ENCODE peak calls at places on chromosome 15, in four cellular contexts. T is HepG2, Y is K562, D is HCT116. Z is an unnamed sample.

GRCh38 chr15:62524848-62525247 is 359.8 kb upstream of the C2CD4B start:
- DNase-seq in D (no peak), T (no peak), Y (no peak), Z (no peak)

GRCh38 chr15:55407631-55407948 is 569 bp downstream of the CCPG1 start:
- DNase-seq in D (no peak), Y (peak), T (no peak), Z (no peak)

GRCh38 chr15:66706225-66706732 is 4.2 kb downstream of the SMAD6 start:
- DNase-seq in T (no peak), Y (peak), D (no peak), Z (no peak)

GRCh38 chr15:38589502-38589901 is 24.9 kb upstream of the RASGRP1 start:
- DNase-seq in D (no peak), Y (no peak), T (no peak), Z (no peak)

GRCh38 chr15:51992953-51993352 is 21.4 kb upstream of the LEO1 start:
- DNase-seq in Y (no peak), D (no peak), T (peak), Z (no peak)

GRCh38 chr15:68286256-68286655 is 8.7 kb downstream of the FEM1B start:
- DNase-seq in D (no peak), Y (no peak), T (no peak), Z (no peak)

GRCh38 chr15:42107483-42107882 is 13.1 kb upstream of the PLA2G4D start:
- DNase-seq in D (no peak), T (no peak), Y (no peak), Z (no peak)

GRCh38 chr15:66294157-66294931 is 976 bp downstream of the DIS3L start:
- DNase-seq in D (no peak), Y (peak), T (peak), Z (peak)

GRCh38 chr15:100060276-100060926 is 281.4 kb downstream of the ADAMTS17 start:
- DNase-seq in T (no peak), D (no peak), Y (no peak), Z (no peak)

GRCh38 chr15:40821195-40821594 is 7.3 kb downstream of the PPP1R14D start:
- DNase-seq in T (no peak), Y (no peak), D (no peak), Z (no peak)

GRCh38 chr15:62809106-62809967 is 233.2 kb upstream of the TPM1 start:
- DNase-seq in D (no peak), T (peak), Y (no peak), Z (no peak)

GRCh38 chr15:39124155-39124924 is 456.5 kb upstream of the THBS1 start:
- DNase-seq in Y (no peak), T (peak), D (no peak), Z (no peak)

GRCh38 chr15:33621156-33621555 is 310.4 kb downstream of the RYR3 start:
- DNase-seq in Y (no peak), T (no peak), D (no peak), Z (no peak)

GRCh38 chr15:73822998-73823397 is 50.4 kb upstream of the TBC1D21 start:
- DNase-seq in T (no peak), Y (no peak), D (no peak), Z (no peak)

GRCh38 chr15:91307561-91307960 is 207.5 kb downstream of the SV2B start:
- DNase-seq in T (no peak), Y (no peak), D (no peak), Z (no peak)

GRCh38 chr15:95556866-95557225 is 773.7 kb upstream of the NR2F2 start:
- DNase-seq in D (peak), Y (no peak), T (no peak), Z (no peak)

GRCh38 chr15:81160312-81161214 is 26.5 kb downstream of the CFAP161 start:
- DNase-seq in Y (no peak), T (no peak), D (no peak), Z (no peak)

GRCh38 chr15:72319985-72320671 is at the start of gene CELF6:
- DNase-seq in T (no peak), D (no peak), Y (peak), Z (no peak)

GRCh38 chr15:76127169-76127568 is 67.4 kb downstream of the TMEM266 start:
- DNase-seq in Y (no peak), D (no peak), T (no peak), Z (no peak)

GRCh38 chr15:99909914-99910313 is 176.7 kb upstream of the LYSMD4 start:
- DNase-seq in D (peak), Y (peak), T (peak), Z (no peak)

GRCh38 chr15:51266548-51266947 is 71.8 kb downstream of the CYP19A1 start:
- DNase-seq in D (no peak), Y (no peak), T (no peak), Z (no peak)

GRCh38 chr15:85754993-85755392 is 39.7 kb downstream of the KLHL25 start:
- DNase-seq in T (no peak), D (no peak), Y (no peak), Z (no peak)

GRCh38 chr15:74502301-74502700 is 38.7 kb upstream of the ARID3B start:
- DNase-seq in Y (no peak), D (no peak), T (no peak), Z (no peak)

GRCh38 chr15:60809375-60809774 is 330.4 kb upstream of the ICE2 start:
- DNase-seq in Y (no peak), D (no peak), T (no peak), Z (no peak)

GRCh38 chr15:38192496-38192895 is 60.1 kb upstream of the SPRED1 start:
- DNase-seq in T (no peak), Y (no peak), D (no peak), Z (no peak)

GRCh38 chr15:92095691-92096090 is 242.2 kb downstream of the SLCO3A1 start:
- DNase-seq in T (no peak), Y (no peak), D (no peak), Z (no peak)

GRCh38 chr15:36109943-36110658 is 469.3 kb upstream of the CDIN1 start:
- DNase-seq in Y (no peak), T (no peak), D (no peak), Z (no peak)

GRCh38 chr15:34241376-34242350 is 16.8 kb downstream of the EMC4 start:
- DNase-seq in T (peak), Y (peak), D (no peak), Z (no peak)

GRCh38 chr15:59918994-59919951 is 84.8 kb upstream of the FOXB1 start:
- DNase-seq in D (no peak), Y (no peak), T (no peak), Z (peak)

GRCh38 chr15:29986946-29987345 is 95.8 kb upstream of the GOLGA8J start:
- DNase-seq in D (no peak), Y (no peak), T (no peak), Z (no peak)

GRCh38 chr15:91261345-91261744 is 161.3 kb downstream of the SV2B start:
- DNase-seq in D (no peak), T (no peak), Y (no peak), Z (no peak)

GRCh38 chr15:62145015-62145735 is 19.9 kb downstream of the C2CD4B start:
- DNase-seq in T (no peak), D (no peak), Y (no peak), Z (no peak)

GRCh38 chr15:44713006-44713966 is 2.0 kb downstream of the B2M start:
- DNase-seq in T (peak), D (no peak), Y (peak), Z (no peak)

GRCh38 chr15:71051539-71051938 is 63.7 kb upstream of the THSD4 start:
- DNase-seq in T (no peak), D (no peak), Y (no peak), Z (no peak)

GRCh38 chr15:71050461-71050860 is 64.8 kb upstream of the THSD4 start:
- DNase-seq in Y (no peak), D (no peak), T (no peak), Z (no peak)

GRCh38 chr15:71052356-71052755 is 62.9 kb upstream of the THSD4 start:
- DNase-seq in D (no peak), Y (no peak), T (no peak), Z (no peak)

GRCh38 chr15:71049706-71050422 is 65.4 kb upstream of the THSD4 start:
- DNase-seq in D (no peak), Y (no peak), T (no peak), Z (no peak)

DNA sequence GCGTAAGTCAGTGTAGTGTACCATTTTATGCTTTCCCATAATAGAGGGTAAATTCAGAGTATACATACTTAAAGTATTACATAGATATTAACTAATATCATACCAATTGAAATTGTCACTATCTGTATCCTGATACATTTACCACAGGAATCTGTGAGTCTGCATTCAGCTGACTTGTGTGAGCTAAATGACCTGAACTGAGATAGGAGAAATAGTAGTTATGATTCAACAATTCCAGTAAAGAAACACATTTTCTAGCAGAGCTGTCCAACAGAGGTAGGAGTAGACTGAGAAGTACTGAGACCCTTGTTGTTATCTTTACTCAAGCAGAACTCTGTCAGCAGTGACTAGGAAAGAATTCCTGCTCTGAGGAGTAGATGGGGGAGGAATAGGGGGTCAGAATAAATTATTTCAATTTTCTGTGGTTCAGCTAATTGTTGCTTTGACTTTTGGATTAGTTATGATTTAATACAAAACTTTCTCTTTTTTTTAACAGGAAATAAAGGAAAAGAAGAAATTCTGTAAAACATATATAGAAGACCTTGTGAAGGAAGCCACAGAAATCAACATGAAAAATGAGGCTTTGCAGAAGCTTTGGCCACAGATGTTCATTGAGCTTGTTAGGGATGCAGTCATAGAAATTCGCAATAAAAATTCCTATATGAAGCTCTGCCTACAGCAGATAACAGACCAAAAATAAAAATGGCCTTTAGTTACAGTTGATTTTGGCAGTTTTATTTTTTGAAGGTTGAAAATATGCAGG is 66.2 kb upstream of the THSD4 start:
- DNase-seq in Y (no peak), T (no peak), D (no peak), Z (no peak)
- TF ChIP-seq TCF7L2 in Y (no peak), T (no peak), D (no peak), Z (no peak)

GRCh38 chr15:69415381-69415780 is 1.2 kb downstream of the KIF23 start:
- DNase-seq in D (no peak), Y (no peak), T (no peak), Z (no peak)
- H3K27ac ChIP-seq in D (peak), Y (peak), T (no peak), Z (peak)

DNA sequence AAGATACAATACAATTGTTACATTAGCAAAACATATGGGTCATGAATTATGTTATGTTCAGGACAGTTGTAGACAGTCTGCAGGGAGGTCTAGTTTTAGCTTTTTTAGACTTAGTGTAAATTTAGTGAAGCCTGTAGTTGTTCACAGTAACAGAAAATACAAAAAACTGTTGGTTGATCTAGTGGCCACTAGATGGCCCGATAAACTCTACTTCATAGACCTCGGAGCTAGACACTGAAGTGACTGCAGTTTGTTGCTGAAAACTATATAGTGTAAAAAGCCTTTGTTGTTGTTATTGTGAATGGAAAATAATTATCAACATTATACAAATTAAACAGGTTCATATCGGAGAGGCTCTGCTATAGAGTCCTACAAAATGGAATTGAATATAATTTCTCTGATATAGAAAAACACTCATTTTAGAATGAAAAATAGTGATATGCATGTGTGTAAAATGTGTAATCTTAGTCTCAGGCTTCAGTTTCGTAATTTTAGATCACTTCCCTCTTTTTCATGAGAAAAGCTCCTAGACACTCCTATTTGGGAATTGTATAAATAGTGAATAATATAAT is 18.3 kb downstream of the MAGEL2 start:
- DNase-seq in Y (peak), T (no peak), D (no peak), Z (no peak)
- TF ChIP-seq CTCF in Y (peak), T (peak), D (no peak), Z (peak)

DNA sequence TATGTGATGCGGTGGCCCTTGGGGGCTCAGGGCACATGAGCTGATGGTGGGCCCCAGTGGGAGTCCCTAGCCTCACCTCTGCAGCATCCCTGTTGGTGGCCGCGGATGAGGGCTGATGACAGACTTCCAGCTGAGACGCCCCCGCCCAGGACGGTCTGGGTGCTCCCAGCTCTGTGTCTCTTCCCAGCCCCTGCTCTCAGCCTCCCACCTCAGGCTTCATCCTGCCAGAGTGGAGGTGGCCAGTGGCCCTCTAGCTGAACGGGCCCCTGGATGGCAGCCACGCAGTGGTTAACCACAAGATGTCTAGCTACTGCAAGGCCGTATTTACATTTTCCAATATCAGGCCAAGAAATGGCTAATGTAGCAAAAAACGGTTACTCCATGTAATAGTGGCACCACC is 205.3 kb upstream of the LINGO1 start:
- DNase-seq in D (no peak), T (no peak), Y (no peak), Z (no peak)
- TF ChIP-seq TCF7L2 in D (no peak), T (no peak), Y (no peak), Z (no peak)

GRCh38 chr15:65245096-65245849 is 34.0 kb upstream of the CILP start:
- DNase-seq in D (no peak), Y (no peak), T (peak), Z (no peak)
- H3K27ac ChIP-seq in D (no peak), Y (peak), T (peak), Z (no peak)

GRCh38 chr15:79540551-79540950 is 108.4 kb downstream of the MINAR1 start:
- DNase-seq in D (peak), T (no peak), Y (peak), Z (no peak)
- TF ChIP-seq CTCF in D (no peak), T (no peak), Y (no peak), Z (peak)

GRCh38 chr15:89138999-89139612 is 50.9 kb downstream of the ABHD2 start:
- DNase-seq in T (peak), D (no peak), Y (no peak), Z (no peak)

GRCh38 chr15:89141885-89142284 is 53.6 kb downstream of the ABHD2 start:
- DNase-seq in Y (no peak), T (no peak), D (no peak), Z (no peak)

GRCh38 chr15:89140595-89140994 is 52.3 kb downstream of the ABHD2 start:
- DNase-seq in T (no peak), D (no peak), Y (no peak), Z (no peak)

GRCh38 chr15:89137926-89138325 is 49.7 kb downstream of the ABHD2 start:
- DNase-seq in T (no peak), Y (no peak), D (no peak), Z (no peak)

DNA sequence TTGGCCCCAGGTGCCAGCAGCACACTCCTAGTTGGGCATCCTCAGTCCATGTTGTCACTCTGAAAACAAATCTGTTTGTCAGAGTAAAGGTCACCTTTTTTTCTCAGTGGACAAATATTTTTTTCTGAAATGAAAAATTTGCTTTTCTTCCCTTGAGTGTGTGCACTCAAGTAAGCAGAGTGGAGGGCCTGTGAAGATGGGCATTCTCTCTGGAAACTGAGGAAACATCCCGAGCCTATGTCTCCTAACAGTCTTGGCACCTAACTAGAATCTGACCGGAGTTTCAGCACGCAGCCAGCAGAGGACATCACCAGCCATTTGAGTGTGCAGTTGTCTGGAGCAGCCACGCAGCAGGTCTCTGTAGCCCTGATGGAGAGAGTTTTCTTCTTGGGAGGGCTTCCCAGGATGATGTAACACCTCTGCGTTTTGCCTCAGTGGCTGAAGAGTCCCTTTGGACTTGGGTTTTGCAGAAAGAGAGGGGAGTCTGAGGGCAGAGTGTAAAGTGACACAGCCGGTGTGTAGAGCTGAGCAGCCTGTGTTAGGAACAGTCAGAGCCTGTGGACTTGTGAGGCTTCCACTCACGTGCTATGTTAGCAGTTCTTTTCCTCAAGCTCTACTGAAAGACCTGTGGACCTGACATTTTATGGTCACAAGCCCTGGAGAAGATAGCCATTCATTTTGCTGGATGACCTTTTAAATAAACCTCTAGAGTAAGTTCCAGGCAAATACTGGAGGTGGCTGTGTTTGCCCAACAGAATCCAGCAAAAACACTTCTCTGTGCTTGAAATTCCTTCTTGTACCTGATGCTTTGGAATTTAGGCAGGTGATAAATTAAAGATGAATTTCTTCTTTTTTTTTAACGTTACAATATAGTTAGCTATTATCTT is 51.6 kb downstream of the ABHD2 start:
- DNase-seq in Y (no peak), T (peak), D (no peak), Z (no peak)
- TF ChIP-seq TCF7L2 in Y (no peak), T (no peak), D (no peak), Z (no peak)

DNA sequence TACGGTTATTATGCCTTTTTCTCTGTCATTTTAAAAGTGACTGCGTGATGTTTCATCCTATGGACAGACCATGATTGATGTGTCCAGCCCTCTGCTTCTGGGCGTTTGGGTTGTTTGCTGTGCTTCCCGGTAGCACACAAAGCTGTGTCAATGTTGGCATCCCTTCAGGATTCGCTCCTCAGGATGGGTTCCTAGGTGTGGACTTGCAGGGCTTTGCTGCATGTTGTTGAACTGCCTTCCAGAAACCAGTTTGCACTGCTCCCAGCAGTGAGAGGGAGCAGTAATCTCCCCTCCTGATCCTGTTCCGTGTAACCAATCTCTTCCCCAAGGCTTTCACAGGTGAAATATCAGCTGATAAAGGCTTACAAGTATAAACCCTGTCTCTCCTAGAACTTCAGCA is 787 bp downstream of the TRPM1 start:
- DNase-seq in D (no peak), Y (no peak), T (no peak), Z (no peak)
- H3K27ac ChIP-seq in D (no peak), Y (no peak), T (no peak), Z (no peak)

GRCh38 chr15:83978588-83978987 is 257.0 kb upstream of the GOLGA6L4 start:
- DNase-seq in T (no peak), D (no peak), Y (no peak), Z (no peak)

GRCh38 chr15:83971967-83972366 is 263.6 kb upstream of the GOLGA6L4 start:
- DNase-seq in T (no peak), D (no peak), Y (no peak), Z (no peak)

GRCh38 chr15:83970290-83970890 is 265.2 kb upstream of the GOLGA6L4 start:
- DNase-seq in D (no peak), T (no peak), Y (no peak), Z (no peak)

GRCh38 chr15:83977992-83978391 is 257.6 kb upstream of the GOLGA6L4 start:
- DNase-seq in D (no peak), Y (no peak), T (no peak), Z (no peak)

GRCh38 chr15:83973816-83974215 is 261.8 kb upstream of the GOLGA6L4 start:
- DNase-seq in Y (peak), D (no peak), T (peak), Z (peak)
- TF ChIP-seq CTCF in Y (peak), D (no peak), T (peak), Z (peak)

Z was measured in Panc1.